ENCODE peak calls at places on chromosomes 3 and 15, in five cellular contexts. H is cardiac fibroblast, G is right atrium auricular region, R is fibroblast of pulmonary artery, A is heart left ventricle. Z is an unnamed sample.

GRCh38 chr15:31974154-31974794 is 56.0 kb upstream of the CHRNA7 start:
- DNase-seq in A (no peak), R (no peak), G (no peak), H (no peak), Z (no peak)

GRCh38 chr3:185558395-185558794 is 6.0 kb upstream of the LIPH start:
- DNase-seq in A (no peak), H (no peak), R (no peak), G (no peak), Z (peak)

GRCh38 chr3:128338536-128339400 is 127.9 kb downstream of the DNAJB8 start:
- DNase-seq in H (no peak), G (no peak), A (no peak), R (no peak), Z (no peak)

GRCh38 chr15:60844431-60845174 is 365.7 kb upstream of the ICE2 start:
- DNase-seq in R (no peak), H (no peak), A (no peak), G (no peak), Z (no peak)

GRCh38 chr3:100525753-100526612 is 33.6 kb downstream of the TMEM45A start:
- DNase-seq in G (peak), A (no peak), R (peak), H (peak), Z (peak)

GRCh38 chr15:40063563-40064011 is 24.6 kb upstream of the SRP14 start:
- DNase-seq in R (peak), A (no peak), H (peak), G (no peak), Z (peak)

GRCh38 chr3:104916971-104917370 is 449.7 kb upstream of the ALCAM start:
- DNase-seq in G (no peak), H (no peak), R (no peak), A (no peak), Z (no peak)

GRCh38 chr15:90191795-90192494 is 9.2 kb upstream of the SEMA4B start:
- DNase-seq in H (peak), R (peak), A (peak), G (peak), Z (peak)

GRCh38 chr3:68893600-68894239 is 38.6 kb downstream of the TAFA4 start:
- DNase-seq in A (no peak), G (no peak), H (peak), R (peak), Z (peak)

GRCh38 chr3:118772036-118773030 is 262.3 kb downstream of the IGSF11 start:
- DNase-seq in R (no peak), A (no peak), H (no peak), G (no peak), Z (peak)

GRCh38 chr3:131474115-131474514 is 28.7 kb downstream of the MRPL3 start:
- DNase-seq in G (no peak), H (no peak), R (no peak), A (no peak), Z (no peak)

GRCh38 chr3:159892171-159892791 is 96.4 kb upstream of the IL12A start:
- DNase-seq in A (peak), R (no peak), H (no peak), G (no peak), Z (no peak)

GRCh38 chr3:132079150-132079549 is 44.3 kb upstream of the CPNE4 start:
- DNase-seq in A (no peak), R (peak), G (no peak), H (peak), Z (no peak)

GRCh38 chr15:88954431-88955277 is 41.5 kb upstream of the MFGE8 start:
- DNase-seq in A (peak), H (peak), R (peak), G (no peak), Z (no peak)

GRCh38 chr15:29672923-29673809 is 149.1 kb downstream of the TJP1 start:
- DNase-seq in A (no peak), H (peak), R (peak), G (no peak), Z (peak)

GRCh38 chr15:80090041-80090440 is 30.6 kb downstream of the ZFAND6 start:
- DNase-seq in H (no peak), A (no peak), R (no peak), G (no peak), Z (no peak)

GRCh38 chr3:177724020-177724638 is 526.8 kb upstream of the TBL1XR1 start:
- DNase-seq in A (peak), H (peak), R (peak), G (peak), Z (no peak)

GRCh38 chr3:187430576-187430975 is 62.4 kb downstream of the RTP4 start:
- DNase-seq in R (no peak), G (no peak), A (no peak), H (no peak), Z (no peak)

GRCh38 chr3:112610121-112610520 is 30.8 kb downstream of the CCDC80 start:
- DNase-seq in G (no peak), R (peak), H (peak), A (no peak), Z (no peak)

GRCh38 chr3:14902719-14903118 is 44.7 kb upstream of the NR2C2 start:
- DNase-seq in G (peak), A (peak), H (peak), R (no peak), Z (no peak)

GRCh38 chr3:95627293-95627692 is 1187.1 kb upstream of the EPHA6 start:
- DNase-seq in H (no peak), G (no peak), A (no peak), R (no peak), Z (no peak)

GRCh38 chr15:41495736-41496599 is 2.3 kb downstream of the ITPKA start:
- DNase-seq in H (no peak), G (no peak), A (no peak), R (no peak), Z (no peak)

GRCh38 chr3:64921666-64922065 is 233.9 kb upstream of the ADAMTS9 start:
- DNase-seq in H (no peak), A (no peak), R (no peak), G (no peak), Z (no peak)

GRCh38 chr15:65846120-65846519 is 23.2 kb upstream of the RAB11A start:
- DNase-seq in A (no peak), R (no peak), H (no peak), G (no peak), Z (no peak)

GRCh38 chr3:119237299-119237698 is 3.4 kb downstream of the B4GALT4 start:
- DNase-seq in H (peak), G (no peak), R (peak), A (no peak), Z (no peak)

GRCh38 chr3:86794336-86795065 is 196.4 kb downstream of the VGLL3 start:
- DNase-seq in H (peak), R (peak), A (no peak), G (no peak), Z (no peak)

GRCh38 chr3:176776622-176777021 is 420.7 kb downstream of the TBL1XR1 start:
- DNase-seq in A (no peak), G (no peak), R (no peak), H (no peak), Z (no peak)

GRCh38 chr3:59425371-59425770 is 375.5 kb upstream of the CFAP20DC start:
- DNase-seq in H (peak), R (peak), G (no peak), A (no peak), Z (peak)

GRCh38 chr3:53846134-53846850 is at the start of the genes CHDH and IL17RB:
- DNase-seq in G (no peak), R (no peak), H (no peak), A (peak), Z (no peak)

GRCh38 chr15:45612790-45613415 is 21.9 kb upstream of the SQOR start:
- DNase-seq in A (no peak), H (peak), R (peak), G (no peak), Z (peak)

GRCh38 chr3:187777331-187778046 is 32.2 kb upstream of the BCL6 start:
- DNase-seq in G (no peak), H (no peak), R (peak), A (no peak), Z (peak)

GRCh38 chr3:32421991-32422859 is 30.6 kb downstream of the CMTM7 start:
- DNase-seq in H (peak), G (peak), R (peak), A (peak), Z (peak)

GRCh38 chr15:71649894-71650293 is 160.5 kb upstream of the NR2E3 start:
- DNase-seq in R (no peak), A (no peak), G (no peak), H (no peak), Z (peak)

GRCh38 chr15:80264031-80264430 is 12.0 kb upstream of the CTXND1 start:
- DNase-seq in G (no peak), R (peak), A (no peak), H (peak), Z (no peak)

GRCh38 chr3:177731644-177732268 is 534.5 kb upstream of the TBL1XR1 start:
- DNase-seq in G (no peak), R (peak), A (no peak), H (peak), Z (peak)

GRCh38 chr15:76204916-76205460 is 106.3 kb downstream of the ETFA start:
- DNase-seq in R (no peak), G (no peak), H (no peak), A (no peak), Z (no peak)

GRCh38 chr3:52173101-52173500 is 18.9 kb upstream of the POC1A start:
- DNase-seq in H (no peak), R (no peak), G (no peak), A (no peak), Z (no peak)

GRCh38 chr15:40787344-40787841 is 17.6 kb downstream of the C15orf62 start:
- DNase-seq in R (peak), H (peak), A (no peak), G (no peak), Z (peak)

GRCh38 chr3:174548841-174549623 is 310.1 kb upstream of the NAALADL2 start:
- DNase-seq in R (no peak), A (no peak), G (no peak), H (no peak), Z (no peak)

GRCh38 chr15:58775402-58775801 is 4.3 kb downstream of the MINDY2 start:
- DNase-seq in H (no peak), R (no peak), G (no peak), A (no peak), Z (no peak)

GRCh38 chr15:58771621-58772235 is 626 bp downstream of the MINDY2 start:
- DNase-seq in R (no peak), G (no peak), H (peak), A (peak), Z (peak)

GRCh38 chr15:58770519-58770856 is 614 bp upstream of the MINDY2 start:
- DNase-seq in R (peak), H (peak), A (peak), G (no peak), Z (no peak)

GRCh38 chr15:58770857-58771620 is at the start of gene MINDY2:
- DNase-seq in G (peak), H (peak), R (peak), A (peak), Z (peak)

GRCh38 chr15:58773024-58773423 is 1.9 kb downstream of the MINDY2 start:
- DNase-seq in R (no peak), A (no peak), G (no peak), H (no peak), Z (no peak)
- H3K4me3 ChIP-seq in R (peak), A (peak), G (peak), H (peak), Z (peak)

GRCh38 chr3:139546772-139547171 is 7.2 kb upstream of the RBP1 start:
- DNase-seq in H (no peak), A (no peak), G (no peak), R (no peak), Z (no peak)
- TF ChIP-seq CTCF in H (no peak), A (no peak), G (no peak), R (no peak), Z (no peak)

GRCh38 chr3:188950006-188950405 is 221.8 kb upstream of the TPRG1 start:
- DNase-seq in G (no peak), R (no peak), A (no peak), H (peak), Z (no peak)
- H3K4me3 ChIP-seq in G (no peak), R (no peak), A (no peak), H (no peak), Z (no peak)

GRCh38 chr3:101819649-101820202 is 29.6 kb upstream of the NFKBIZ start:
- DNase-seq in G (no peak), A (no peak), H (no peak), R (no peak), Z (no peak)

GRCh38 chr3:101814835-101815234 is 34.5 kb upstream of the NFKBIZ start:
- DNase-seq in R (no peak), A (no peak), H (no peak), G (no peak), Z (no peak)

GRCh38 chr3:101813817-101814440 is 34.9 kb downstream of the NXPE3 start:
- DNase-seq in G (no peak), H (peak), R (peak), A (no peak), Z (peak)

GRCh38 chr3:101812895-101813294 is 33.9 kb downstream of the NXPE3 start:
- DNase-seq in H (no peak), G (no peak), R (no peak), A (no peak), Z (no peak)

GRCh38 chr3:101816215-101817149 is 32.8 kb upstream of the NFKBIZ start:
- DNase-seq in H (no peak), R (peak), G (no peak), A (no peak), Z (peak)
- TF ChIP-seq CTCF in H (no peak), R (no peak), G (no peak), A (no peak), Z (no peak)

GRCh38 chr3:42024578-42025387 is 62.9 kb upstream of the ULK4 start:
- DNase-seq in G (peak), H (peak), R (peak), A (no peak), Z (peak)

GRCh38 chr3:42028474-42028873 is 62.7 kb upstream of the TRAK1 start:
- DNase-seq in A (no peak), G (peak), R (no peak), H (no peak), Z (no peak)

GRCh38 chr3:42022355-42022754 is 60.5 kb upstream of the ULK4 start:
- DNase-seq in R (no peak), A (no peak), H (no peak), G (no peak), Z (no peak)

GRCh38 chr3:42023380-42023779 is 61.5 kb upstream of the ULK4 start:
- DNase-seq in R (no peak), G (peak), H (no peak), A (no peak), Z (no peak)

DNA sequence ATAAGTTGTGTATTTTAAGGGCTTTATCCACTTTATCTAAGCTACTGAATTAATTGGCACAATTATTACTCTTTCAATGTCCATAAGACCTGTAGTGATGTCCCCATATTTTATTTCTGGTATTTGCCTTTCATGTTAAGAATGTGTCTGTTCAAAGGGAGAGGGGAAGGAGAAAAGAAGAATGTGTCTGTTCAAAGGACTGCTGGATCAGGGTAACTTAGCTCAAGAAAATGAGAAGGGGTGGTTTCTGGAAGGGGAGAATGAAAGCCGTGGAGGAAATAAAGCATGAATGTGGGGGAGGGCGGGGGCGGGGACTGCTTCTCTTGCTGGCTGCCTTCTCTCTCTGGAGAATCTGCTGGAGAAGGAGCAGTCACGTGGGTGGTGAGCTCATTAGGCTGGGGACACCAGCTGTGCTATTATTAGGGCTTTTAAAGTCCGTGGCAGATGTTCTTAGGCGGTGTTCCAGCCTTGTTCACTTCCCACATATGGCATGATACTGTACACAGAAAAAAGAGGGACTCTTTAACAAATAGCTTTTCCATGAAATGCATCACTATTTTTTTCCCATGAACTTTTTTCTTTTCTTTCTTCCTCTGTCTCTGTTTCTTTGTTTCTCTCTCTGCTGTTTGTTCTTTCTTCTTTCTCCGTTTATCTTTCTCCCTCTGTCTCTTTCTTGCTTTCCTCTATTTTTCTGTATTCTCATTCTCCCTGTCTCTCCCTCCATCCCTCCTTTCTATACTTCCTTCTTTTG is 63.7 kb upstream of the ULK4 start:
- DNase-seq in G (peak), H (peak), A (peak), R (peak), Z (peak)
- H3K4me3 ChIP-seq in G (no peak), H (no peak), A (peak), R (peak), Z (no peak)

DNA sequence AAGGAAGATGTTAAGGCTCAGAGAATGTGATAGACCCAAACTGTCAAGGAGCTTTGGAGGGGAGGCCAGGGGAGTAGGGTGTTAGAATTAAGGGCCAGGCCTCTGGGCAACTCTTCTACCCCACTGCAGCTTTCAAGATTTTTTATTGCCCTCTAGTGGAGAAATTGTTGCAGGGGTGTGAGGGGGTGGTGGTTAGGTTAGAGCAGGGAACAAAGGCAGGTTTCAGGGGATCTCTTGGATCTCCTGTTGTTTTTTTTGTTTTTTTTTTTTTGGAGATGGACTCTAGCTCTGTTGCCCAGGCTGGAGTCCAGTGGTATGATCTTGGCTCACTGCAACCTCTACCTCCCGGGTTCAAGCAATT is 1.4 kb upstream of the SEC13 start:
- DNase-seq in A (no peak), G (no peak), R (no peak), H (no peak), Z (peak)
- TF ChIP-seq CTCF in A (no peak), G (no peak), R (peak), H (peak), Z (peak)